ENCODE peak calls at places on chromosomes 4 and X, in ten cellular contexts. J, T, V, U, K, X, I, C, A and D are unnamed samples.
A peak's percentile ranks its signal among the peaks of the same experiment; 100 is the strongest.

GRCh38 chr4:137156054-137156453 is 376.2 kb downstream of the PCDH18 start:
- DNase-seq in J (no peak), T (no peak), V (no peak), U (no peak), K (no peak), X (no peak), I (no peak), C (no peak), A (no peak), D (no peak)

GRCh38 chrX:118324588-118324987 is 21.3 kb upstream of the WDR44 start:
- DNase-seq in J (no peak), T (no peak), V (no peak), U (no peak), K (no peak), X (no peak), I (no peak), C (no peak), A (no peak), D (no peak)

GRCh38 chr4:36224969-36225903 is 19.1 kb downstream of the ARAP2 start:
- DNase-seq in J (no peak), T (no peak), V (no peak), U (no peak), K (no peak), X (no peak), I (no peak), C (no peak), A (no peak), D (no peak)

GRCh38 chr4:22712541-22712940 is 19.8 kb downstream of the GBA3 start:
- DNase-seq in J (no peak), T (no peak), V (no peak), U (no peak), K (no peak), X (no peak), I (no peak), C (no peak), A (no peak), D (no peak)

GRCh38 chrX:25976683-25977310 is 161.3 kb upstream of the MAGEB18 start:
- DNase-seq in J (no peak), T (no peak), V (no peak), U (peak; percentile 4), K (no peak), X (no peak), I (no peak), C (no peak), A (no peak), D (no peak)

GRCh38 chrX:137234651-137235402 is 201.0 kb upstream of the GPR101 start:
- DNase-seq in J (no peak), T (no peak), V (no peak), U (no peak), K (no peak), X (no peak), I (no peak), C (no peak), A (peak; percentile 12), D (no peak)

GRCh38 chr4:40685300-40685699 is 55.6 kb upstream of the RBM47 start:
- DNase-seq in J (no peak), T (no peak), V (peak; percentile 16), U (peak; percentile 80), K (no peak), X (no peak), I (no peak), C (no peak), A (no peak), D (no peak)

GRCh38 chrX:10979956-10980355 is 131.2 kb upstream of the HCCS start:
- DNase-seq in J (no peak), T (no peak), V (no peak), U (peak; percentile 11), K (no peak), X (no peak), I (no peak), C (no peak), A (no peak), D (no peak)

GRCh38 chrX:97238632-97239031 is 354.9 kb downstream of the RPA4 start:
- DNase-seq in J (peak; percentile 82), T (no peak), V (peak; percentile 13), U (peak; percentile 40), K (no peak), X (no peak), I (no peak), C (no peak), A (no peak), D (no peak)

GRCh38 chr4:123649644-123650356 is 253.2 kb downstream of the SPRY1 start:
- DNase-seq in J (no peak), T (no peak), V (peak; percentile 64), U (no peak), K (no peak), X (peak; percentile 63), I (no peak), C (peak; percentile 71), A (no peak), D (no peak)

GRCh38 chr4:35820026-35820425 is 424.3 kb downstream of the ARAP2 start:
- DNase-seq in J (no peak), T (no peak), V (no peak), U (no peak), K (no peak), X (no peak), I (no peak), C (no peak), A (no peak), D (no peak)